ENCODE peak calls at places on chromosomes 11 and 22, in ten cellular contexts. K, V, P, Z, B, R, E, H, C and S are unnamed samples.

GRCh38 chr11:120121336-120121735 is 16.6 kb downstream of the TRIM29 start:
- DNase-seq in K (no peak), V (no peak), P (no peak), Z (no peak), B (no peak), R (no peak), E (no peak), H (no peak), C (no peak), S (no peak)

GRCh38 chr11:116787786-116788486 is at the start of gene ZPR1:
- DNase-seq in K (peak), V (peak), P (peak), Z (peak), B (peak), R (peak), E (peak), H (peak), C (peak), S (peak)

GRCh38 chr11:36376888-36377758 is 81.0 kb downstream of the PRR5L start:
- DNase-seq in K (peak), V (peak), P (peak), Z (peak), B (peak), R (peak), E (no peak), H (no peak), C (peak), S (peak)

GRCh38 chr22:47090591-47091240 is 328.3 kb downstream of the TBC1D22A start:
- DNase-seq in K (peak), V (peak), P (peak), Z (no peak), B (peak), R (no peak), E (no peak), H (no peak), C (peak), S (no peak)

GRCh38 chr11:62546244-62546936 is at the start of gene AHNAK:
- DNase-seq in K (peak), V (peak), P (peak), Z (peak), B (peak), R (peak), E (no peak), H (peak), C (no peak), S (peak)

GRCh38 chr11:17259519-17259918 is 17.0 kb upstream of the NUCB2 start:
- DNase-seq in K (no peak), V (no peak), P (no peak), Z (no peak), B (peak), R (no peak), E (no peak), H (no peak), C (no peak), S (no peak)

GRCh38 chr11:126968915-126969314 is 31.7 kb downstream of the KIRREL3 start:
- DNase-seq in K (peak), V (peak), P (peak), Z (no peak), B (no peak), R (no peak), E (no peak), H (no peak), C (no peak), S (no peak)

GRCh38 chr22:22558071-22558971 is 744 bp downstream of the PRAME start:
- DNase-seq in K (no peak), V (no peak), P (no peak), Z (no peak), B (no peak), R (no peak), E (no peak), H (no peak), C (no peak), S (no peak)

GRCh38 chr11:122115520-122116343 is at the start of gene BLID:
- DNase-seq in K (peak), V (peak), P (peak), Z (peak), B (peak), R (no peak), E (no peak), H (no peak), C (peak), S (no peak)

GRCh38 chr11:33317662-33318061 is 60.5 kb downstream of the HIPK3 start:
- DNase-seq in K (no peak), V (peak), P (no peak), Z (no peak), B (no peak), R (no peak), E (no peak), H (no peak), C (peak), S (no peak)

GRCh38 chr11:113278481-113278880 is 35.9 kb upstream of the TTC12 start:
- DNase-seq in K (no peak), V (no peak), P (peak), Z (no peak), B (no peak), R (no peak), E (no peak), H (no peak), C (no peak), S (no peak)